ENCODE peak calls at places on chromosomes 3 and 15, in five cellular contexts. One of them, this sample, is unnamed.

GRCh38 chr15:60212536-60212935 is 185.2 kb downstream of the ANXA2 start:
- DNase-seq in endodermal cell: peak; percentile 65
- DNase-seq in PC-3: peak; percentile 8
- DNase-seq in B cell: no peak
- DNase-seq in mesothelial cell of epicardium: no peak
- DNase-seq in this sample: no peak

GRCh38 chr15:51759557-51760070 is 8.2 kb downstream of the TMOD2 start:
- DNase-seq in endodermal cell: peak; percentile 76
- DNase-seq in PC-3: no peak
- DNase-seq in B cell: no peak
- DNase-seq in mesothelial cell of epicardium: no peak
- DNase-seq in this sample: no peak

GRCh38 chr3:120693439-120694172 is 11.6 kb upstream of the HGD start:
- DNase-seq in endodermal cell: no peak
- DNase-seq in PC-3: peak; percentile 83
- DNase-seq in B cell: no peak
- DNase-seq in mesothelial cell of epicardium: no peak
- DNase-seq in this sample: no peak

GRCh38 chr3:107668963-107669362 is 146.2 kb downstream of the BBX start:
- DNase-seq in endodermal cell: no peak
- DNase-seq in PC-3: no peak
- DNase-seq in B cell: no peak
- DNase-seq in mesothelial cell of epicardium: no peak
- DNase-seq in this sample: no peak

GRCh38 chr15:48644498-48644826 is 1.0 kb downstream of the FBN1 start:
- DNase-seq in endodermal cell: no peak
- DNase-seq in PC-3: peak; percentile 24
- DNase-seq in B cell: no peak
- DNase-seq in mesothelial cell of epicardium: no peak
- DNase-seq in this sample: no peak

GRCh38 chr3:7728566-7729519 is 772.8 kb upstream of the LMCD1 start:
- DNase-seq in endodermal cell: no peak
- DNase-seq in PC-3: no peak
- DNase-seq in B cell: no peak
- DNase-seq in mesothelial cell of epicardium: no peak
- DNase-seq in this sample: no peak

GRCh38 chr15:66252411-66253295 is 897 bp downstream of the MEGF11 start:
- DNase-seq in endodermal cell: peak; percentile 86
- DNase-seq in PC-3: peak; percentile 53
- DNase-seq in B cell: peak; percentile 68
- DNase-seq in mesothelial cell of epicardium: peak; percentile 79
- DNase-seq in this sample: no peak

GRCh38 chr3:32584660-32585059 is 14.0 kb upstream of the DYNC1LI1 start:
- DNase-seq in endodermal cell: no peak
- DNase-seq in PC-3: no peak
- DNase-seq in B cell: no peak
- DNase-seq in mesothelial cell of epicardium: no peak
- DNase-seq in this sample: no peak

GRCh38 chr15:58515807-58516206 is 84.0 kb downstream of the LIPC start:
- DNase-seq in endodermal cell: peak; percentile 9
- DNase-seq in PC-3: no peak
- DNase-seq in B cell: no peak
- DNase-seq in mesothelial cell of epicardium: no peak
- DNase-seq in this sample: no peak

GRCh38 chr3:123400169-123400568 is 48.7 kb downstream of the ADCY5 start:
- DNase-seq in endodermal cell: no peak
- DNase-seq in PC-3: no peak
- DNase-seq in B cell: no peak
- DNase-seq in mesothelial cell of epicardium: no peak
- DNase-seq in this sample: no peak

GRCh38 chr15:32222716-32223115 is 180.4 kb downstream of the GOLGA8K start:
- DNase-seq in endodermal cell: no peak
- DNase-seq in PC-3: no peak
- DNase-seq in B cell: no peak
- DNase-seq in mesothelial cell of epicardium: no peak
- DNase-seq in this sample: no peak

GRCh38 chr3:126268866-126269265 is 88.3 kb downstream of the KLF15 start:
- DNase-seq in endodermal cell: no peak
- DNase-seq in PC-3: no peak
- DNase-seq in B cell: no peak
- DNase-seq in mesothelial cell of epicardium: no peak
- DNase-seq in this sample: no peak

GRCh38 chr3:126270145-126270811 is 86.9 kb downstream of the KLF15 start:
- DNase-seq in endodermal cell: no peak
- DNase-seq in PC-3: no peak
- DNase-seq in B cell: no peak
- DNase-seq in mesothelial cell of epicardium: no peak
- DNase-seq in this sample: no peak

GRCh38 chr3:126267169-126267975 is 87.0 kb upstream of the ALDH1L1 start:
- DNase-seq in endodermal cell: peak; percentile 93
- DNase-seq in PC-3: peak; percentile 56
- DNase-seq in B cell: no peak
- DNase-seq in mesothelial cell of epicardium: peak; percentile 81
- DNase-seq in this sample: no peak

GRCh38 chr3:126267976-126268615 is 87.7 kb upstream of the ALDH1L1 start:
- DNase-seq in endodermal cell: no peak
- DNase-seq in PC-3: no peak
- DNase-seq in B cell: no peak
- DNase-seq in mesothelial cell of epicardium: no peak
- DNase-seq in this sample: no peak

DNA sequence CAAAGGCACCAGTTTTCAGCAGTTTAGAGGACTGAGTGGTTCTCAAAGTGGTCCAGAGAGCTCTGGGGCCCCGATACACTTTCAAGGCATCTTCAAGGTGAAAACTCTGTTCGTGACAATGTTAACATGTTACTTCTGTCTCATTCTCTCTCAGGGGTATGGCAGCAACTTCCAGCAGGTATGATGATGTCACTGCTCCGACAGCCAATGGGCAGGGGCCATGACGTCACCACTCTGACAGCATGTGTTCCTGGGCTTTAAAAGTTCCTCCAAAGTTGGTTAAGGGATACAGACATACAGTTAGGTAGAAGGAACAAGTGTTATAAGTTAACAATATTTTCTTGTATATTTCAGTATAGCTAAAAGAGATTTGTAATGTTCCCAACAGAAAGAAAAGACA is 87.8 kb downstream of the KLF15 start:
- DNase-seq in endodermal cell: no peak
- DNase-seq in PC-3: no peak
- DNase-seq in B cell: no peak
- DNase-seq in mesothelial cell of epicardium: no peak
- DNase-seq in this sample: no peak
- TF ChIP-seq CTCF in endodermal cell: no peak
- TF ChIP-seq CTCF in PC-3: no peak
- TF ChIP-seq CTCF in B cell: no peak
- TF ChIP-seq CTCF in mesothelial cell of epicardium: no peak
- TF ChIP-seq CTCF in this sample: no peak

GRCh38 chr3:171468296-171468906 is 8.2 kb upstream of the TNIK start:
- DNase-seq in endodermal cell: no peak
- DNase-seq in PC-3: no peak
- DNase-seq in B cell: no peak
- DNase-seq in mesothelial cell of epicardium: no peak
- DNase-seq in this sample: no peak
- TF ChIP-seq CTCF in endodermal cell: no peak
- TF ChIP-seq CTCF in PC-3: no peak
- TF ChIP-seq CTCF in B cell: no peak
- TF ChIP-seq CTCF in mesothelial cell of epicardium: no peak
- TF ChIP-seq CTCF in this sample: no peak

GRCh38 chr3:16514799-16515353 is 1.4 kb upstream of the RFTN1 start:
- DNase-seq in endodermal cell: no peak
- DNase-seq in PC-3: no peak
- DNase-seq in B cell: no peak
- DNase-seq in mesothelial cell of epicardium: no peak
- DNase-seq in this sample: no peak

GRCh38 chr3:16514021-16514700 is 662 bp upstream of the RFTN1 start:
- DNase-seq in endodermal cell: no peak
- DNase-seq in PC-3: no peak
- DNase-seq in B cell: no peak
- DNase-seq in mesothelial cell of epicardium: no peak
- DNase-seq in this sample: no peak

GRCh38 chr3:16515885-16516420 is 2.5 kb upstream of the RFTN1 start:
- DNase-seq in endodermal cell: no peak
- DNase-seq in PC-3: no peak
- DNase-seq in B cell: peak; percentile 68
- DNase-seq in mesothelial cell of epicardium: no peak
- DNase-seq in this sample: no peak

GRCh38 chr3:16513141-16514020 is at the start of gene RFTN1:
- DNase-seq in endodermal cell: peak; percentile 77
- DNase-seq in PC-3: peak; percentile 63
- DNase-seq in B cell: peak; percentile 85
- DNase-seq in mesothelial cell of epicardium: peak; percentile 71
- DNase-seq in this sample: no peak

GRCh38 chr3:16516695-16517481 is 3.4 kb upstream of the RFTN1 start:
- DNase-seq in endodermal cell: peak; percentile 71
- DNase-seq in PC-3: peak; percentile 63
- DNase-seq in B cell: no peak
- DNase-seq in mesothelial cell of epicardium: peak; percentile 52
- DNase-seq in this sample: no peak
- TF ChIP-seq CTCF in endodermal cell: peak; percentile 73
- TF ChIP-seq CTCF in PC-3: peak; percentile 71
- TF ChIP-seq CTCF in B cell: no peak
- TF ChIP-seq CTCF in mesothelial cell of epicardium: no peak
- TF ChIP-seq CTCF in this sample: no peak

DNA sequence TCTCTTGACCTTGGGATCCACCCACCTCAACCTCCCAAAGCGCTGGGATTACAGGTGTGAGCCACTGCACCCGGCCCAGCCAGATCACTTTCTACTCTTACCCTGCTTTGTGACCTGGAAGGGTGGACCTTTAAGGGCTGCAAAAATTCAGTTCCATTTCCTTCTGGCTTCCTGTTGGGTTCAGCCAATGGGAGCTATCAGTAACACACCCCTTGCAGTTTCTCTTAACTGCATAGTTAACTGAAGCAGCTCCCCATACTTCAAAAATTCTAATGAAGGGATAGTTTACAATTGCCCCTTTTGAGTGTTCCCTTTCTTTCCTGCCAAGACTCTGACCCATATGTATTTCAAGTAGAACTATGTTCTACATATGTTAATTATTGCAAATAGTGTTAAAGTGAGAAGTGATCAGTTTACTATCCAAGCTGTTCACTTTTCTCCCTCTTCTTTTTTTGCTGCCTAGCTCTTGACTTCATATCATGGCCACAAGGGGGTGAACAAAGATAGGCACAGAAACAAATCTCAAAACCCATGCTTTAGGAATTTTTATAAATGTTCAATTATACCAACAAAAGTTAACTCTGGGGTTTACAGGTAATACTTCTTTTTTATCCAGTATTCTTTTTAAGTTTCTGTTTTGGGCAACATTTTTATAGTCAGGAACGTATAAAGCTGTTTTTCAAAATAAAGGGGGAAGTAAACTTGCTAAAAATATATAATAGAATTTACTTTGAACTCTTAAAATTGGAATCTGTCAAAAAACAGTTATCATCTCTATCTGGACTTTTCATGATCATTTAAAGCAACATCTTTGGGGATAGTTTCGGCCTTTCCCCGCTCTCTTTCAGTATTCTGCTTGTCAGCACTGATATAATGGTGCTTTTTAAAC is 8.1 kb downstream of the PGBD4 start:
- DNase-seq in endodermal cell: no peak
- DNase-seq in PC-3: peak; percentile 63
- DNase-seq in B cell: peak; percentile 42
- DNase-seq in mesothelial cell of epicardium: no peak
- DNase-seq in this sample: no peak
- TF ChIP-seq CTCF in endodermal cell: peak; percentile 88
- TF ChIP-seq CTCF in PC-3: peak; percentile 90
- TF ChIP-seq CTCF in B cell: peak; percentile 57
- TF ChIP-seq CTCF in mesothelial cell of epicardium: peak; percentile 68
- TF ChIP-seq CTCF in this sample: no peak